ENCODE peak calls at places on chromosomes 3 and 15, in seven cellular contexts. Z is nephron progenitor cell, Y is lower leg skin, J is HCEC 1CT, M is SHP77, Q is choroid plexus epithelial cell, E is epithelial cell of esophagus. R is an unnamed sample.

GRCh38 chr3:123008808-123009207 is 18.8 kb downstream of the SEMA5B start:
- DNase-seq in Z (no peak), Y (no peak), J (no peak), M (no peak), Q (no peak), E (no peak), R (no peak)

GRCh38 chr3:129282727-129283327 is 4.2 kb downstream of the HMCES start:
- DNase-seq in Z (no peak), Y (no peak), J (peak; percentile 93), M (no peak), Q (peak; percentile 62), E (peak; percentile 58), R (no peak)

GRCh38 chr15:29312387-29312786 is 42.8 kb upstream of the NSMCE3 start:
- DNase-seq in Z (no peak), Y (no peak), J (peak; percentile 93), M (no peak), Q (peak; percentile 76), E (no peak), R (no peak)

GRCh38 chr3:127102587-127102986 is 90.3 kb upstream of the PRR23E start:
- DNase-seq in Z (no peak), Y (no peak), J (no peak), M (no peak), Q (no peak), E (no peak), R (no peak)

GRCh38 chr3:43236008-43236407 is 50.3 kb upstream of the SNRK start:
- DNase-seq in Z (no peak), Y (no peak), J (peak; percentile 83), M (no peak), Q (peak; percentile 14), E (peak; percentile 80), R (no peak)

GRCh38 chr3:69867941-69868505 is 128.8 kb downstream of the MITF start:
- DNase-seq in Z (no peak), Y (no peak), J (peak; percentile 53), M (no peak), Q (peak; percentile 69), E (no peak), R (no peak)

GRCh38 chr3:175163686-175164085 is 304.6 kb downstream of the NAALADL2 start:
- DNase-seq in Z (no peak), Y (no peak), J (no peak), M (peak; percentile 95), Q (no peak), E (peak; percentile 80), R (peak; percentile 79)

GRCh38 chr3:37713820-37714204 is 147.9 kb upstream of the CTDSPL start:
- DNase-seq in Z (no peak), Y (peak; percentile 63), J (no peak), M (no peak), Q (no peak), E (no peak), R (no peak)

GRCh38 chr3:99505200-99505599 is 133.2 kb upstream of the COL8A1 start:
- DNase-seq in Z (no peak), Y (no peak), J (no peak), M (no peak), Q (peak; percentile 50), E (no peak), R (no peak)

GRCh38 chr15:48279608-48280007 is 51.6 kb upstream of the DUT start:
- DNase-seq in Z (no peak), Y (no peak), J (no peak), M (no peak), Q (no peak), E (no peak), R (no peak)

GRCh38 chr15:54681578-54681977 is 515.2 kb downstream of the RSL24D1 start:
- DNase-seq in Z (no peak), Y (no peak), J (no peak), M (no peak), Q (no peak), E (no peak), R (no peak)

GRCh38 chr15:62063851-62064635 is 2.7 kb upstream of the C2CD4A start:
- DNase-seq in Z (no peak), Y (no peak), J (peak; percentile 58), M (no peak), Q (no peak), E (peak; percentile 88), R (no peak)